ENCODE peak calls at places on chromosome 21, in four cellular contexts. One of them, this sample, is unnamed.

GRCh38 chr21:45698493-45698947 is 55.0 kb downstream of the PCBP3 start:
- DNase-seq in SW 1271: no peak
- DNase-seq in naive thymus-derived CD8-positive, alpha-beta T cell: no peak
- DNase-seq in NB4: no peak
- DNase-seq in this sample: no peak

GRCh38 chr21:38751379-38752050 is 54.2 kb upstream of the ETS2 start:
- DNase-seq in SW 1271: no peak
- DNase-seq in naive thymus-derived CD8-positive, alpha-beta T cell: no peak
- DNase-seq in NB4: peak
- DNase-seq in this sample: no peak

GRCh38 chr21:44551290-44552015 is at the start of gene KRTAP10-2:
- DNase-seq in SW 1271: no peak
- DNase-seq in naive thymus-derived CD8-positive, alpha-beta T cell: no peak
- DNase-seq in NB4: no peak
- DNase-seq in this sample: peak

GRCh38 chr21:14734191-14734590 is 188.1 kb upstream of the SAMSN1 start:
- DNase-seq in SW 1271: no peak
- DNase-seq in naive thymus-derived CD8-positive, alpha-beta T cell: no peak
- DNase-seq in NB4: peak
- DNase-seq in this sample: no peak

GRCh38 chr21:33042812-33043211 is 17.1 kb downstream of the OLIG2 start:
- DNase-seq in SW 1271: peak
- DNase-seq in naive thymus-derived CD8-positive, alpha-beta T cell: no peak
- DNase-seq in NB4: no peak
- DNase-seq in this sample: no peak

GRCh38 chr21:16418663-16419062 is 688.9 kb downstream of the USP25 start:
- DNase-seq in SW 1271: no peak
- DNase-seq in naive thymus-derived CD8-positive, alpha-beta T cell: no peak
- DNase-seq in NB4: no peak
- DNase-seq in this sample: no peak

GRCh38 chr21:17454315-17455027 is 58.4 kb upstream of the CXADR start:
- DNase-seq in SW 1271: peak
- DNase-seq in naive thymus-derived CD8-positive, alpha-beta T cell: peak
- DNase-seq in NB4: peak
- DNase-seq in this sample: peak

GRCh38 chr21:39022035-39022900 is 161.0 kb downstream of the PSMG1 start:
- DNase-seq in SW 1271: no peak
- DNase-seq in naive thymus-derived CD8-positive, alpha-beta T cell: no peak
- DNase-seq in NB4: no peak
- DNase-seq in this sample: no peak

GRCh38 chr21:30613836-30614235 is at the start of gene KRTAP6-1:
- DNase-seq in SW 1271: no peak
- DNase-seq in naive thymus-derived CD8-positive, alpha-beta T cell: no peak
- DNase-seq in NB4: no peak
- DNase-seq in this sample: no peak

GRCh38 chr21:38797470-38797869 is 8.3 kb upstream of the ETS2 start:
- DNase-seq in SW 1271: no peak
- DNase-seq in naive thymus-derived CD8-positive, alpha-beta T cell: no peak
- DNase-seq in NB4: peak
- DNase-seq in this sample: no peak

GRCh38 chr21:42374457-42374856 is 8.1 kb upstream of the TFF1 start:
- DNase-seq in SW 1271: no peak
- DNase-seq in naive thymus-derived CD8-positive, alpha-beta T cell: no peak
- DNase-seq in NB4: no peak
- DNase-seq in this sample: no peak

GRCh38 chr21:28607545-28607944 is 385.1 kb downstream of the LTN1 start:
- DNase-seq in SW 1271: no peak
- DNase-seq in naive thymus-derived CD8-positive, alpha-beta T cell: no peak
- DNase-seq in NB4: no peak
- DNase-seq in this sample: no peak

GRCh38 chr21:41585199-41585994 is 77.4 kb upstream of the TMPRSS2 start:
- DNase-seq in SW 1271: no peak
- DNase-seq in naive thymus-derived CD8-positive, alpha-beta T cell: no peak
- DNase-seq in NB4: no peak
- DNase-seq in this sample: no peak

GRCh38 chr21:30676737-30677136 is 34.1 kb downstream of the KRTAP20-3 start:
- DNase-seq in SW 1271: no peak
- DNase-seq in naive thymus-derived CD8-positive, alpha-beta T cell: no peak
- DNase-seq in NB4: no peak
- DNase-seq in this sample: no peak